ENCODE peak calls at places on chromosomes 11 and 22, in seven cellular contexts. Q is BE2C; I is GM12891; K is globus pallidus; A is coronary artery; B is NCI-H748 treated with DMSO at 0.1 percent for 48 hours; G is effector CD8-positive, alpha-beta T cell. O is an unnamed sample.

GRCh38 chr11:116868066-116868465 is 30.6 kb upstream of the APOA1 start:
- DNase-seq in Q (no peak), I (no peak), K (no peak), A (no peak), B (no peak), G (no peak), O (no peak)

GRCh38 chr11:111733655-111734088 is 32.5 kb downstream of the PPP2R1B start:
- DNase-seq in Q (no peak), I (no peak), K (peak), A (no peak), B (no peak), G (no peak), O (peak)

GRCh38 chr11:8917157-8917820 is 6.3 kb downstream of the AKIP1 start:
- DNase-seq in Q (no peak), I (no peak), K (no peak), A (peak), B (no peak), G (no peak), O (peak)

GRCh38 chr22:41092847-41093371 is 517 bp downstream of the EP300 start:
- DNase-seq in Q (peak), I (no peak), K (peak), A (no peak), B (peak), G (no peak), O (no peak)

GRCh38 chr11:67030976-67031375 is 8.0 kb downstream of the SYT12 start:
- DNase-seq in Q (no peak), I (no peak), K (no peak), A (no peak), B (no peak), G (no peak), O (no peak)

GRCh38 chr11:4881860-4882500 is at the start of gene OR51T1:
- DNase-seq in Q (no peak), I (no peak), K (no peak), A (no peak), B (peak), G (no peak), O (no peak)

GRCh38 chr11:86508604-86509471 is 134.2 kb downstream of the CCDC81 start:
- DNase-seq in Q (no peak), I (no peak), K (no peak), A (no peak), B (no peak), G (no peak), O (no peak)

GRCh38 chr11:65692367-65692766 is 19.7 kb upstream of the KAT5 start:
- DNase-seq in Q (no peak), I (no peak), K (no peak), A (no peak), B (no peak), G (no peak), O (no peak)

GRCh38 chr11:114315749-114316368 is 19.7 kb downstream of the NNMT start:
- DNase-seq in Q (no peak), I (no peak), K (no peak), A (no peak), B (peak), G (no peak), O (no peak)

GRCh38 chr11:45530111-45530510 is 135.3 kb downstream of the CHST1 start:
- DNase-seq in Q (no peak), I (no peak), K (no peak), A (no peak), B (no peak), G (no peak), O (peak)

GRCh38 chr11:131033151-131033651 is 116.9 kb upstream of the SNX19 start:
- DNase-seq in Q (no peak), I (no peak), K (no peak), A (no peak), B (no peak), G (no peak), O (no peak)

GRCh38 chr22:40449676-40450035 is 79.3 kb downstream of the SGSM3 start:
- DNase-seq in Q (no peak), I (no peak), K (no peak), A (no peak), B (no peak), G (no peak), O (peak)

GRCh38 chr11:83676061-83676460 is 389.9 kb upstream of the CCDC90B start:
- DNase-seq in Q (no peak), I (no peak), K (no peak), A (no peak), B (no peak), G (no peak), O (no peak)

GRCh38 chr11:127844843-127845242 is 742.5 kb downstream of the ETS1 start:
- DNase-seq in Q (no peak), I (no peak), K (no peak), A (no peak), B (no peak), G (no peak), O (no peak)

GRCh38 chr11:120985718-120986569 is 38.0 kb upstream of the TBCEL start:
- DNase-seq in Q (peak), I (peak), K (peak), A (no peak), B (no peak), G (no peak), O (no peak)

GRCh38 chr11:113477321-113477720 is 2.1 kb upstream of the DRD2 start:
- DNase-seq in Q (peak), I (no peak), K (no peak), A (no peak), B (peak), G (no peak), O (no peak)

GRCh38 chr22:28246392-28246791 is 327.3 kb upstream of the PITPNB start:
- DNase-seq in Q (no peak), I (no peak), K (no peak), A (no peak), B (no peak), G (no peak), O (no peak)

GRCh38 chr11:34750692-34751405 is 130.0 kb downstream of the EHF start:
- DNase-seq in Q (no peak), I (no peak), K (no peak), A (no peak), B (no peak), G (no peak), O (no peak)

GRCh38 chr11:22884268-22884667 is 24.0 kb upstream of the CCDC179 start:
- DNase-seq in Q (no peak), I (no peak), K (no peak), A (no peak), B (no peak), G (no peak), O (no peak)

GRCh38 chr11:10350341-10350740 is 45.5 kb downstream of the ADM start:
- DNase-seq in Q (no peak), I (no peak), K (no peak), A (no peak), B (no peak), G (no peak), O (no peak)

GRCh38 chr11:119764108-119764874 is 35.3 kb upstream of the NECTIN1 start:
- DNase-seq in Q (no peak), I (no peak), K (peak), A (no peak), B (no peak), G (no peak), O (peak)

GRCh38 chr11:112160452-112160851 is 3.4 kb downstream of the IL18 start:
- DNase-seq in Q (no peak), I (no peak), K (no peak), A (no peak), B (no peak), G (no peak), O (no peak)

GRCh38 chr11:102783720-102784119 is 3.3 kb upstream of the MMP10 start:
- DNase-seq in Q (no peak), I (no peak), K (no peak), A (no peak), B (peak), G (no peak), O (no peak)